ENCODE peak calls at places on chromosomes 7 and 10, in five cellular contexts. W is A549, L is K562, S is IMR-90, H is GM12878. X is an unnamed sample.

GRCh38 chr7:8567626-8568025 is 134.2 kb downstream of the NXPH1 start:
- DNase-seq in W (no peak), S (no peak), H (no peak), L (no peak), X (no peak)

GRCh38 chr7:134701272-134701671 is 54.6 kb downstream of the BPGM start:
- DNase-seq in H (no peak), L (peak; percentile 46), S (peak; percentile 42), W (peak; percentile 58), X (peak; percentile 48)

GRCh38 chr10:62779487-62780248 is 24.9 kb upstream of the ADO start:
- DNase-seq in W (no peak), S (peak; percentile 4), H (peak; percentile 84), L (no peak), X (no peak)

GRCh38 chr10:10589540-10589939 is 428.1 kb upstream of the CELF2 start:
- DNase-seq in S (peak; percentile 92), W (no peak), L (no peak), H (no peak), X (no peak)

GRCh38 chr7:158368449-158368848 is 219.2 kb downstream of the PTPRN2 start:
- DNase-seq in H (no peak), S (no peak), W (no peak), L (no peak), X (no peak)

GRCh38 chr10:16408379-16408778 is 28.4 kb upstream of the PTER start:
- DNase-seq in S (no peak), W (no peak), H (no peak), L (no peak), X (peak; percentile 8)

GRCh38 chr10:28564905-28565304 is 32.0 kb downstream of the WAC start:
- DNase-seq in L (no peak), W (no peak), H (no peak), S (peak; percentile 40), X (no peak)

GRCh38 chr10:72085166-72085565 is 3.2 kb downstream of the SPOCK2 start:
- DNase-seq in L (no peak), S (no peak), W (no peak), H (no peak), X (no peak)

GRCh38 chr7:132295198-132295597 is 281.1 kb downstream of the PLXNA4 start:
- DNase-seq in S (no peak), W (no peak), L (no peak), H (no peak), X (no peak)

GRCh38 chr10:78559514-78560392 is 509.0 kb upstream of the ZMIZ1 start:
- DNase-seq in H (no peak), W (no peak), L (no peak), S (no peak), X (no peak)

GRCh38 chr7:136845899-136846465 is 22.5 kb upstream of the CHRM2 start:
- DNase-seq in L (no peak), W (no peak), S (peak; percentile 29), H (no peak), X (no peak)

GRCh38 chr7:157411580-157411979 is 74.8 kb downstream of the DNAJB6 start:
- DNase-seq in S (no peak), H (no peak), L (peak; percentile 82), W (no peak), X (peak; percentile 43)

GRCh38 chr10:77673515-77674140 is 36.0 kb upstream of the KCNMA1 start:
- DNase-seq in S (no peak), H (no peak), W (no peak), L (no peak), X (no peak)

GRCh38 chr10:61784354-61785131 is 117.0 kb upstream of the ARID5B start:
- DNase-seq in W (no peak), S (no peak), H (no peak), L (peak; percentile 41), X (no peak)

GRCh38 chr10:98246911-98247820 is 20.8 kb downstream of the LOXL4 start:
- DNase-seq in L (no peak), S (peak; percentile 84), H (no peak), W (no peak), X (no peak)

GRCh38 chr10:4241724-4242345 is 456.8 kb upstream of the KLF6 start:
- DNase-seq in S (peak; percentile 100), H (no peak), L (no peak), W (no peak), X (no peak)

GRCh38 chr7:40350100-40350499 is 215.3 kb downstream of the SUGCT start:
- DNase-seq in W (no peak), L (no peak), S (no peak), H (no peak), X (no peak)

GRCh38 chr7:73895626-73896025 is 34.7 kb downstream of the TMEM270 start:
- DNase-seq in W (no peak), H (no peak), S (no peak), L (no peak), X (no peak)

GRCh38 chr7:73892003-73892975 is 31.3 kb downstream of the TMEM270 start:
- DNase-seq in S (peak; percentile 79), W (no peak), L (no peak), H (no peak), X (no peak)

GRCh38 chr7:73893342-73894101 is 32.6 kb downstream of the TMEM270 start:
- DNase-seq in L (no peak), H (no peak), W (no peak), S (peak; percentile 29), X (no peak)

GRCh38 chr7:73896454-73896853 is 35.5 kb downstream of the TMEM270 start:
- DNase-seq in H (no peak), W (no peak), L (no peak), S (peak; percentile 70), X (no peak)

DNA sequence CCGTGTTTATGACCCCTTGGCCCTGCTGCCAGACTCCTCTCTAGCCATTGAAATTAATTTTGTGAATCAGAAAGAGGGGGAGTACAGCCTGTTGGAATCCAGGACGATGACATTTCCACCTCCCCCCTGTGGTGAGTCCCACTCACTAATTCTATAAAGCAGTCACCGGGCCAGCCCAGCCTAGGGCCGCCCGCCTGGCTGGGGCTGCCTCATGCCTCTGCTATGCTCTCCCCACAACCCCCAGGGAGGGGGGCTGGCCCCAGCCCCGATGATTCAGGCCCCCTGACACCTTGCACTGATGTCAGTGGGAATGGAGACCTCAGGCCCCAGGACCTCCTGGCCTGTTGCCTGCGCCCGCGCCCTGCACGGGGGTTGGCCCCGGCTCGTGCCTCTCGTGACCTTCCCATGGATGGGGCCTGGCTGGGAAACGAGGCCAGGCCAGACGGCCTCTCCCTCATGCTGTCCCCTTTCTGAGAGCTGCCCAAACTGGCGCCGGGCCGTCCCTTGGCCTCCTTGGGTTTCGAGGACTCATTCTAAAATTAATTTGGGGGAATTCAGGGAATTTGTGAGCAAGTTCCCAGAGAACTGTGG is 34.0 kb downstream of the TMEM270 start:
- DNase-seq in S (peak; percentile 96), W (peak; percentile 76), L (peak; percentile 46), H (no peak), X (peak; percentile 87)
- TF ChIP-seq RCOR1 in S (peak; percentile 94), W (no peak), L (no peak), H (no peak), X (peak; percentile 74)

GRCh38 chr7:45190406-45191165 is 33.0 kb downstream of the RAMP3 start:
- DNase-seq in H (no peak), L (no peak), W (no peak), S (no peak), X (no peak)
- TF ChIP-seq RCOR1 in H (no peak), L (no peak), W (no peak), S (no peak), X (no peak)

DNA sequence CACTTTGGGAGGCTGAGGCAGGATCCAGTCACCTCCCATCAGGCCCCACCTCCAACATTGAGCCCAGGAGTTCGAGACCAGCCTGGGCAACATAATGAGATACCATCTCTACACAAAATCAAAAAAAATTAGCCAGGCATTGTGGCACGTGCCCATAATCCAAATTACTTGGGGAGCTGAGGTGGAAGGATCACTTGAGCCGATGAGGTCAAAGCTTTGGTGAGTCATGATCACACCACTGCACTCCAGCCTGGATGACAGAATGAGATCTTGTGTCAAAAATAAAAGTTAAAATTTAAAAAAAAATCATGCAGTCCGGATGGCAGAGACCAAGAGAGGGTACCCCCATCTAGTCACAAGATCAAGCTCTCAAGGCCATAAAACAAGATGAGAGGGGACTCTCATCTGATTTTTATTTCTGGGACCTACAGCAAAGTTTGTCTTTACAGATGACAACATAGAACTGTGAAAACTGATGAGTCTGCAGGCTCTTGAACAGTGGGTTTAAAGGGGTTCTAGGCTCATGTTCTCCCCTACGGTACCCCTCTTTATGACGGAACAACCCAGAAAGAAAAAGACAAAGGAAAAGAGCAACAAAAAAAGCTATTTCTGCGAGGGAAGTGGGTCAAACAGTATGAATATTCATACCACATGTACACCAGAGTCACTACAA is 28.9 kb upstream of the CREB3L2 start:
- DNase-seq in L (no peak), S (no peak), H (no peak), W (no peak), X (no peak)
- TF ChIP-seq RCOR1 in L (no peak), S (no peak), H (no peak), W (no peak), X (no peak)

GRCh38 chr10:113111900-113112853 is 162.1 kb downstream of the TCF7L2 start:
- DNase-seq in W (no peak), S (peak; percentile 47), H (no peak), L (no peak), X (no peak)

GRCh38 chr10:113108180-113108835 is 158.3 kb downstream of the TCF7L2 start:
- DNase-seq in S (no peak), W (no peak), H (no peak), L (peak; percentile 48), X (peak; percentile 53)

GRCh38 chr10:113113241-113113640 is 163.2 kb downstream of the TCF7L2 start:
- DNase-seq in L (no peak), W (no peak), H (no peak), S (no peak), X (no peak)

GRCh38 chr10:113111260-113111659 is 161.2 kb downstream of the TCF7L2 start:
- DNase-seq in S (no peak), H (no peak), W (no peak), L (no peak), X (no peak)

DNA sequence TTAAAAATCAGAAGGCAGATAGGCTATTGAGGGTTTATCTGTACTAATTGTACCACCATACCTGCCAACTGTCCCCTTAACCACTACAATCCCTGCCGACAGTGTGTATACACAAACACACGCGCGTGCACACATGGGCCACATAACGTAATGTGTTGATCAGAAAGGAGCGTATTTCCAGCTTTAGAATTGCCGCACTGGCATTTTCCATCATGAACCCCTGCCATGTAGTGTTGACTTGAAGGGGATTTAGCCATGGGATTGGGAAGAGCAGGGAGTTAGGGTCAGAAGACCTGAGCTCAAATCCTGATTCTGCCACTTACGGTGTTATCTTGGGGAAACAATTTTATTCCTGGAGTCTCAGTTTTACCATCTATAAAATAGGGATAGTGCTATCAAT is 158.9 kb downstream of the TCF7L2 start:
- DNase-seq in H (no peak), W (no peak), S (no peak), L (no peak), X (no peak)
- TF ChIP-seq RCOR1 in H (no peak), W (no peak), S (no peak), L (no peak), X (no peak)

GRCh38 chr10:49627644-49628247 is 13.9 kb downstream of the CHAT start:
- DNase-seq in H (no peak), L (no peak), S (no peak), W (no peak), X (no peak)
- TF ChIP-seq RCOR1 in H (no peak), L (no peak), S (no peak), W (no peak), X (no peak)

GRCh38 chr10:110821508-110821907 is 50.2 kb upstream of the PDCD4 start:
- DNase-seq in S (no peak), H (no peak), W (no peak), L (no peak), X (no peak)
- TF ChIP-seq RCOR1 in S (no peak), H (no peak), W (no peak), L (no peak), X (no peak)

GRCh38 chr10:114096864-114097263 is 53.2 kb downstream of the ADRB1 start:
- DNase-seq in W (no peak), H (no peak), L (no peak), S (no peak), X (no peak)
- TF ChIP-seq RCOR1 in W (no peak), H (no peak), L (no peak), S (no peak), X (no peak)